ENCODE peak calls at places on chromosome 19, in five cellular contexts. One of them, this sample, is unnamed.

GRCh38 chr19:24098359-24098758 is 11.4 kb downstream of the ZNF254 start:
- DNase-seq in esophagus squamous epithelium: no peak
- DNase-seq in IMR-90: peak; percentile 14
- DNase-seq in lower leg skin: no peak
- DNase-seq in NB4: no peak
- DNase-seq in this sample: no peak

GRCh38 chr19:18292810-18293641 is 11.6 kb upstream of the JUND start:
- DNase-seq in esophagus squamous epithelium: no peak
- DNase-seq in IMR-90: peak; percentile 57
- DNase-seq in lower leg skin: peak; percentile 97
- DNase-seq in NB4: peak; percentile 86
- DNase-seq in this sample: peak; percentile 83

GRCh38 chr19:51016798-51017683 is 2.5 kb downstream of the KLK10 start:
- DNase-seq in esophagus squamous epithelium: no peak
- DNase-seq in IMR-90: peak; percentile 16
- DNase-seq in lower leg skin: peak; percentile 93
- DNase-seq in NB4: peak; percentile 66
- DNase-seq in this sample: peak; percentile 51

GRCh38 chr19:21850636-21851255 is 14.8 kb upstream of the ZNF43 start:
- DNase-seq in esophagus squamous epithelium: no peak
- DNase-seq in IMR-90: no peak
- DNase-seq in lower leg skin: no peak
- DNase-seq in NB4: peak; percentile 18
- DNase-seq in this sample: no peak

GRCh38 chr19:1051791-1052190 is 11.9 kb downstream of the ABCA7 start:
- DNase-seq in esophagus squamous epithelium: no peak
- DNase-seq in IMR-90: no peak
- DNase-seq in lower leg skin: no peak
- DNase-seq in NB4: no peak
- DNase-seq in this sample: no peak

GRCh38 chr19:58248886-58249285 is 20.2 kb downstream of the ZNF544 start:
- DNase-seq in esophagus squamous epithelium: no peak
- DNase-seq in IMR-90: no peak
- DNase-seq in lower leg skin: no peak
- DNase-seq in NB4: no peak
- DNase-seq in this sample: no peak

GRCh38 chr19:54418030-54418929 is 3.0 kb downstream of the TTYH1 start:
- DNase-seq in esophagus squamous epithelium: no peak
- DNase-seq in IMR-90: peak; percentile 19
- DNase-seq in lower leg skin: no peak
- DNase-seq in NB4: peak; percentile 70
- DNase-seq in this sample: no peak

GRCh38 chr19:47660435-47660832 is 51.5 kb downstream of the BICRA start:
- DNase-seq in esophagus squamous epithelium: no peak
- DNase-seq in IMR-90: no peak
- DNase-seq in lower leg skin: no peak
- DNase-seq in NB4: no peak
- DNase-seq in this sample: peak; percentile 66

GRCh38 chr19:48354332-48354992 is 9.3 kb downstream of the TMEM143 start:
- DNase-seq in esophagus squamous epithelium: no peak
- DNase-seq in IMR-90: peak; percentile 46
- DNase-seq in lower leg skin: no peak
- DNase-seq in NB4: peak; percentile 51
- DNase-seq in this sample: no peak

GRCh38 chr19:18593367-18594095 is 4.9 kb downstream of the REX1BD start:
- DNase-seq in esophagus squamous epithelium: no peak
- DNase-seq in IMR-90: no peak
- DNase-seq in lower leg skin: no peak
- DNase-seq in NB4: no peak
- DNase-seq in this sample: no peak

GRCh38 chr19:14381689-14382474 is 638 bp downstream of the ADGRE5 start:
- DNase-seq in esophagus squamous epithelium: no peak
- DNase-seq in IMR-90: peak; percentile 20
- DNase-seq in lower leg skin: no peak
- DNase-seq in NB4: peak; percentile 75
- DNase-seq in this sample: no peak

GRCh38 chr19:970695-971094 is 13.4 kb upstream of the WDR18 start:
- DNase-seq in esophagus squamous epithelium: no peak
- DNase-seq in IMR-90: no peak
- DNase-seq in lower leg skin: no peak
- DNase-seq in NB4: peak; percentile 37
- DNase-seq in this sample: no peak

GRCh38 chr19:34487651-34488051 is 6.1 kb downstream of the WTIP start:
- DNase-seq in esophagus squamous epithelium: no peak
- DNase-seq in IMR-90: no peak
- DNase-seq in lower leg skin: no peak
- DNase-seq in NB4: no peak
- DNase-seq in this sample: no peak

GRCh38 chr19:8552810-8553209 is 24.4 kb downstream of the MYO1F start:
- DNase-seq in esophagus squamous epithelium: no peak
- DNase-seq in IMR-90: peak; percentile 62
- DNase-seq in lower leg skin: no peak
- DNase-seq in NB4: peak; percentile 81
- DNase-seq in this sample: no peak

GRCh38 chr19:47663911-47664771 is 49.1 kb upstream of the EHD2 start:
- DNase-seq in esophagus squamous epithelium: peak; percentile 10
- DNase-seq in IMR-90: peak; percentile 99
- DNase-seq in lower leg skin: peak; percentile 93
- DNase-seq in NB4: peak; percentile 100
- DNase-seq in this sample: peak; percentile 92

GRCh38 chr19:3365447-3366103 is 808 bp upstream of the NFIC start:
- DNase-seq in esophagus squamous epithelium: no peak
- DNase-seq in IMR-90: peak; percentile 66
- DNase-seq in lower leg skin: peak; percentile 95
- DNase-seq in NB4: peak; percentile 67
- DNase-seq in this sample: no peak

GRCh38 chr19:18156841-18157464 is 4.0 kb downstream of the PIK3R2 start:
- DNase-seq in esophagus squamous epithelium: no peak
- DNase-seq in IMR-90: peak; percentile 83
- DNase-seq in lower leg skin: peak; percentile 94
- DNase-seq in NB4: no peak
- DNase-seq in this sample: peak; percentile 88

GRCh38 chr19:4057913-4058695 is 8.6 kb downstream of the ZBTB7A start:
- DNase-seq in esophagus squamous epithelium: no peak
- DNase-seq in IMR-90: peak; percentile 85
- DNase-seq in lower leg skin: peak; percentile 98
- DNase-seq in NB4: peak; percentile 90
- DNase-seq in this sample: peak; percentile 88

GRCh38 chr19:31280266-31281006 is 68.8 kb downstream of the TSHZ3 start:
- DNase-seq in esophagus squamous epithelium: no peak
- DNase-seq in IMR-90: no peak
- DNase-seq in lower leg skin: no peak
- DNase-seq in NB4: no peak
- DNase-seq in this sample: no peak

GRCh38 chr19:16659464-16659831 is 496 bp downstream of the SMIM7 start:
- DNase-seq in esophagus squamous epithelium: no peak
- DNase-seq in IMR-90: no peak
- DNase-seq in lower leg skin: no peak
- DNase-seq in NB4: no peak
- DNase-seq in this sample: no peak

GRCh38 chr19:36110487-36111199 is at the start of gene OVOL3:
- DNase-seq in esophagus squamous epithelium: no peak
- DNase-seq in IMR-90: no peak
- DNase-seq in lower leg skin: no peak
- DNase-seq in NB4: no peak
- DNase-seq in this sample: no peak

GRCh38 chr19:29880498-29881081 is 61.4 kb upstream of the URI1 start:
- DNase-seq in esophagus squamous epithelium: no peak
- DNase-seq in IMR-90: no peak
- DNase-seq in lower leg skin: no peak
- DNase-seq in NB4: no peak
- DNase-seq in this sample: no peak

DNA sequence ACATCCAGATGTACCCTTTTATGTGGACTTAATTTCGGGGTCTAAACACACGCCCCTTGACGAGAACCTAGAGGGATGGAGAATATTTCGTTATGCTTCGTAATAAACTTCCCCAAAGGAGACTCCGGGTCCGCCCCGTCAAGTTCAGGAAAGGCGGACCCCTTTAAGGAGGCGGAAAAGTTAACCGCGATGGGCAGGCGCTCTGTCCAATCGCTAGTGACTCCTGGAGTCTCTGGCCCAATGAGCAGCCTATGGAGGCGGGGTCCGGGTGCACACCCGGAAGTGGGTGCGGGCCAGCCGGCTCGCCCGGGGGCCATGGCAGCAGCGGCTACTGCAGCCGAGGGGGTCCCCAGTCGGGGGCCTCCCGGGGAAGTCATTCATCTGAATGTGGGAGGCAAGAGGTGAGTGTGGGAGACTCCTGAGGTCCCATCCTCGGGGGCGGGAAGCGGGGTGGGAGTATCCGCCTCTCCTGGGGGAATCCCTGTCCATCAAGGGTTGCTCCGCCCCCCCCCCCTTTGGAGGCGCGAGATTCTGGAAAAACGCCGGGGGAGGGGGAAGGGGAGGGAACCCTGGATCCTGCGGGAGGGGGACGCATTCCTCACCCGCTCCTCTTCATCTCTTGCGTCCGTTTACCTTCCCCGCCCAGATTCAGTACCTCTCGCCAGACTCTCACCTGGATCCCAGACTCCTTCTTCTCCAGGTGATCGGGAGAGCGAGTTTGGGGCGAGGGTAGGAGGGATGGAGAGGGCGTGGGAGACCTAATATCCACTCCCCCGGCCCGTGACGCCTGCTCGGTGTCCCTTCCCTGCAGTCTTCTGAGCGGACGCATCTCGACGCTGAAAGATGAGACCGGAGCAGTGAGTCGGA is at the start of gene SHKBP1:
- DNase-seq in esophagus squamous epithelium: peak; percentile 61
- DNase-seq in IMR-90: peak; percentile 92
- DNase-seq in lower leg skin: peak; percentile 98
- DNase-seq in NB4: peak; percentile 92
- DNase-seq in this sample: peak; percentile 95
- TF ChIP-seq CTCF in esophagus squamous epithelium: no peak
- TF ChIP-seq CTCF in IMR-90: no peak
- TF ChIP-seq CTCF in lower leg skin: no peak
- TF ChIP-seq CTCF in NB4: no peak
- TF ChIP-seq CTCF in this sample: no peak

DNA sequence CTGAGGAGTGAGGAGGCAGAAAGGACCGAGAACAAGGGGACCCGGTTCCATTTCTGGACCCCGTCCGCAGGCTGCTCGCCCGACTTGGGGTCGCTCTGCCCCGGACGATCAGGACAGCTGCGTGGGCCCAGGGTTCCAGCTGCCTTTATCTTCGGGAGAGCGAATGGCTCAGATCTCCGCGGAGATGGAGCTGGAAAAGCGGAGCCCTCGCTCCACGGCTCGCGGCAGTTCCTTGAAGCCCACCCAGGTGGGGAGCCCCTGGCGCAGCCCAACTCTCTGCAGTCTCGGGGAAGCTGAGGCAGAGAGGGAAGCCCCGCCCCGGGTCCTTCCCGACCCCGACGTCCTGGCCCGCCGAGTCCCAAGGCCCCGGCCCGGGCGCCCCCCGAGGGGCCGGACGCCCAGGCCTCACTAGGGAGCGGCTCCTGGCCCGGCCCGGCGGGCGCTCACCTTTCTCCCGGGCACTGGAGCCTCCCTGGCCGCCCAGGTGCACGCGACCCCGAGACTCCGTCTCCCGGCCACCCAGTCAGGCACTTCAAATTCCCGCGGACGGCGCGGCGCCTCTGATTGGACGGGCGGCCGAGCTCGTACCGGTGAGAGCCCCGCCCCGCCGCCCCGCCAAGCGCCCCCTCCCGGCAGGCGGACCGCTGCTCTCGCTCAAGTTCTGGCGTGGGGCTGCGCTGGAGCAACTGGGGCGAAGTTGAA is 485.7 kb downstream of the UQCRFS1 start:
- DNase-seq in esophagus squamous epithelium: no peak
- DNase-seq in IMR-90: no peak
- DNase-seq in lower leg skin: no peak
- DNase-seq in NB4: no peak
- DNase-seq in this sample: no peak
- H3K4me3 ChIP-seq in esophagus squamous epithelium: no peak overlapping the region
- H3K4me3 ChIP-seq in IMR-90: no peak overlapping the region
- H3K4me3 ChIP-seq in lower leg skin: no peak overlapping the region
- H3K4me3 ChIP-seq in NB4: no peak overlapping the region
- H3K4me3 ChIP-seq in this sample: no peak overlapping the region

GRCh38 chr19:6459356-6460098 is at the start of gene SLC25A23:
- DNase-seq in esophagus squamous epithelium: no peak
- DNase-seq in IMR-90: peak; percentile 64
- DNase-seq in lower leg skin: peak; percentile 92
- DNase-seq in NB4: peak; percentile 76
- DNase-seq in this sample: peak; percentile 83

GRCh38 chr19:6464070-6464873 is at the start of gene CRB3:
- DNase-seq in esophagus squamous epithelium: no peak
- DNase-seq in IMR-90: no peak
- DNase-seq in lower leg skin: peak; percentile 93
- DNase-seq in NB4: no peak
- DNase-seq in this sample: peak; percentile 83

GRCh38 chr19:6457958-6458694 is 1.5 kb downstream of the SLC25A23 start:
- DNase-seq in esophagus squamous epithelium: no peak
- DNase-seq in IMR-90: no peak
- DNase-seq in lower leg skin: no peak
- DNase-seq in NB4: peak; percentile 59
- DNase-seq in this sample: no peak

GRCh38 chr19:6458695-6459355 is 767 bp downstream of the SLC25A23 start:
- DNase-seq in esophagus squamous epithelium: no peak
- DNase-seq in IMR-90: no peak
- DNase-seq in lower leg skin: no peak
- DNase-seq in NB4: no peak
- DNase-seq in this sample: peak; percentile 75

GRCh38 chr19:6460099-6460884 is 700 bp upstream of the SLC25A23 start:
- DNase-seq in esophagus squamous epithelium: peak; percentile 74
- DNase-seq in IMR-90: peak; percentile 97
- DNase-seq in lower leg skin: peak; percentile 99
- DNase-seq in NB4: peak; percentile 97
- DNase-seq in this sample: peak; percentile 95
- TF ChIP-seq POLR2A in esophagus squamous epithelium: peak; percentile 22
- TF ChIP-seq POLR2A in IMR-90: no peak
- TF ChIP-seq POLR2A in lower leg skin: no peak
- TF ChIP-seq POLR2A in NB4: no peak
- TF ChIP-seq POLR2A in this sample: peak; percentile 43

GRCh38 chr19:38685666-38686529 is 38.4 kb downstream of the ACTN4 start:
- DNase-seq in esophagus squamous epithelium: no peak
- DNase-seq in IMR-90: peak; percentile 73
- DNase-seq in lower leg skin: no peak
- DNase-seq in NB4: no peak
- DNase-seq in this sample: no peak

GRCh38 chr19:38684078-38684861 is 36.8 kb downstream of the ACTN4 start:
- DNase-seq in esophagus squamous epithelium: no peak
- DNase-seq in IMR-90: peak; percentile 91
- DNase-seq in lower leg skin: peak; percentile 94
- DNase-seq in NB4: peak; percentile 88
- DNase-seq in this sample: no peak

GRCh38 chr19:38684862-38685665 is 37.6 kb downstream of the ACTN4 start:
- DNase-seq in esophagus squamous epithelium: no peak
- DNase-seq in IMR-90: no peak
- DNase-seq in lower leg skin: no peak
- DNase-seq in NB4: no peak
- DNase-seq in this sample: no peak

GRCh38 chr19:38687837-38688378 is 40.5 kb downstream of the ACTN4 start:
- DNase-seq in esophagus squamous epithelium: no peak
- DNase-seq in IMR-90: no peak
- DNase-seq in lower leg skin: no peak
- DNase-seq in NB4: no peak
- DNase-seq in this sample: no peak

DNA sequence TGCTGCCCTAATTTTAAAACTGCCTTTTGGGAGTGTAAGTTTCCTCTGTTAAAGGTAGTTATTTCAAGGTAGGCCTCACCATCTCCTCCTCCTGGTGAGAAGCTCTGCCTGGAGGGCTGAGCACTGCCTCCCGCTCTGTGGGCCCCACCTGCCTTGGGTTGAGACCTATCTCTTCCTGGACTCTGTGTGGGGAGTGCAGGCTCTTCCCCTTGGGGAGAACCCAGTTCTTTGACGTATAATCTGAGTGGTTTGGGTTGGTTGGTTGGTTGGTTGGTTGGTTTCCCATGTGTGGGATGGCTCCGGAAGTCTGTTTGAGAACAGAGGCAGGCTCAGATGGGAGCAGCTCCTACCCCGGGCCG is 39.1 kb downstream of the ACTN4 start:
- DNase-seq in esophagus squamous epithelium: no peak
- DNase-seq in IMR-90: no peak
- DNase-seq in lower leg skin: no peak
- DNase-seq in NB4: no peak
- DNase-seq in this sample: no peak
- TF ChIP-seq CTCF in esophagus squamous epithelium: no peak
- TF ChIP-seq CTCF in IMR-90: no peak
- TF ChIP-seq CTCF in lower leg skin: no peak
- TF ChIP-seq CTCF in NB4: no peak
- TF ChIP-seq CTCF in this sample: no peak

This sample was measured in right lobe of liver.